ENCODE peak calls at places on chromosome 13, in eight cellular contexts. S, K, U, V, E, X, N and I are unnamed samples.

GRCh38 chr13:44660050-44660449 is 83.9 kb upstream of the TSC22D1 start:
- DNase-seq in S (no peak), K (no peak), U (no peak), V (no peak), E (no peak), X (no peak), N (no peak), I (no peak)

GRCh38 chr13:30991922-30992321 is 59.5 kb downstream of the TEX26 start:
- DNase-seq in S (no peak), K (no peak), U (no peak), V (no peak), E (no peak), X (no peak), N (no peak), I (no peak)

GRCh38 chr13:85028035-85028434 is 771.2 kb downstream of the SLITRK6 start:
- DNase-seq in S (no peak), K (no peak), U (no peak), V (no peak), E (no peak), X (no peak), N (no peak), I (no peak)

GRCh38 chr13:97188207-97188606 is 33.9 kb upstream of the MBNL2 start:
- DNase-seq in S (no peak), K (no peak), U (no peak), V (no peak), E (no peak), X (no peak), N (no peak), I (no peak)

GRCh38 chr13:109162248-109163051 is 533.0 kb downstream of the MYO16 start:
- DNase-seq in S (no peak), K (no peak), U (peak), V (no peak), E (no peak), X (no peak), N (peak), I (no peak)

GRCh38 chr13:29892149-29892548 is 41.7 kb upstream of the UBL3 start:
- DNase-seq in S (no peak), K (no peak), U (no peak), V (no peak), E (peak), X (no peak), N (no peak), I (no peak)

GRCh38 chr13:49967456-49967855 is 29.4 kb upstream of the TRIM13 start:
- DNase-seq in S (no peak), K (no peak), U (no peak), V (no peak), E (no peak), X (no peak), N (no peak), I (no peak)

GRCh38 chr13:20729633-20730585 is 26.4 kb downstream of the IL17D start:
- DNase-seq in S (no peak), K (no peak), U (no peak), V (no peak), E (no peak), X (no peak), N (no peak), I (no peak)

GRCh38 chr13:112679932-112680677 is 9.7 kb upstream of the ATP11A start:
- DNase-seq in S (no peak), K (no peak), U (no peak), V (no peak), E (peak), X (no peak), N (no peak), I (no peak)

GRCh38 chr13:28318418-28318995 is 176.4 kb downstream of the FLT1 start:
- DNase-seq in S (no peak), K (no peak), U (no peak), V (no peak), E (no peak), X (no peak), N (no peak), I (no peak)

GRCh38 chr13:112791662-112792440 is 102.0 kb downstream of the ATP11A start:
- DNase-seq in S (no peak), K (no peak), U (no peak), V (no peak), E (no peak), X (no peak), N (no peak), I (no peak)

GRCh38 chr13:109704771-109705628 is 81.4 kb downstream of the IRS2 start:
- DNase-seq in S (peak), K (no peak), U (no peak), V (no peak), E (no peak), X (peak), N (peak), I (no peak)

GRCh38 chr13:35920816-35921215 is 210.4 kb downstream of the DCLK1 start:
- DNase-seq in S (no peak), K (no peak), U (no peak), V (no peak), E (peak), X (no peak), N (no peak), I (no peak)

GRCh38 chr13:75879656-75880055 is 243.5 kb downstream of the LMO7 start:
- DNase-seq in S (no peak), K (no peak), U (no peak), V (no peak), E (no peak), X (no peak), N (no peak), I (no peak)

GRCh38 chr13:40318366-40318765 is 348.1 kb downstream of the FOXO1 start:
- DNase-seq in S (peak), K (no peak), U (no peak), V (no peak), E (no peak), X (no peak), N (no peak), I (no peak)

GRCh38 chr13:76735641-76736040 is 150.6 kb downstream of the KCTD12 start:
- DNase-seq in S (no peak), K (no peak), U (peak), V (no peak), E (no peak), X (no peak), N (no peak), I (no peak)

GRCh38 chr13:77028202-77028601 is 1.2 kb upstream of the FBXL3 start:
- DNase-seq in S (peak), K (no peak), U (no peak), V (no peak), E (no peak), X (no peak), N (no peak), I (no peak)

GRCh38 chr13:77356155-77356554 is 29.3 kb upstream of the MYCBP2 start:
- DNase-seq in S (no peak), K (no peak), U (no peak), V (no peak), E (no peak), X (no peak), N (no peak), I (no peak)

GRCh38 chr13:114128624-114129522 is 3.5 kb downstream of the RASA3 start:
- DNase-seq in S (peak), K (no peak), U (peak), V (no peak), E (no peak), X (peak), N (peak), I (no peak)

GRCh38 chr13:85241045-85241444 is 558.2 kb downstream of the SLITRK6 start:
- DNase-seq in S (no peak), K (no peak), U (no peak), V (no peak), E (no peak), X (no peak), N (peak), I (no peak)

GRCh38 chr13:38688674-38689073 is 1.8 kb downstream of the FREM2 start:
- DNase-seq in S (no peak), K (no peak), U (no peak), V (no peak), E (no peak), X (no peak), N (no peak), I (no peak)

GRCh38 chr13:43830481-43830873 is 43.7 kb upstream of the ENOX1 start:
- DNase-seq in S (no peak), K (peak), U (no peak), V (no peak), E (no peak), X (no peak), N (peak), I (no peak)

GRCh38 chr13:32362574-32362973 is 47.3 kb downstream of the BRCA2 start:
- DNase-seq in S (no peak), K (no peak), U (no peak), V (no peak), E (no peak), X (no peak), N (no peak), I (no peak)

GRCh38 chr13:73416093-73416492 is 357.3 kb downstream of the KLF5 start:
- DNase-seq in S (no peak), K (peak), U (no peak), V (no peak), E (no peak), X (no peak), N (no peak), I (no peak)

GRCh38 chr13:43905435-43906031 is 25.8 kb downstream of the LACC1 start:
- DNase-seq in S (peak), K (no peak), U (no peak), V (no peak), E (peak), X (no peak), N (peak), I (peak)

GRCh38 chr13:79562557-79562956 is 81.6 kb downstream of the NDFIP2 start:
- DNase-seq in S (no peak), K (no peak), U (no peak), V (no peak), E (no peak), X (no peak), N (no peak), I (no peak)

GRCh38 chr13:108705031-108705430 is 75.6 kb downstream of the MYO16 start:
- DNase-seq in S (no peak), K (no peak), U (no peak), V (no peak), E (no peak), X (no peak), N (peak), I (no peak)

GRCh38 chr13:28754698-28755545 is 36.2 kb upstream of the SLC46A3 start:
- DNase-seq in S (peak), K (no peak), U (no peak), V (no peak), E (peak), X (peak), N (peak), I (peak)

GRCh38 chr13:109246001-109246400 is 540.4 kb downstream of the IRS2 start:
- DNase-seq in S (no peak), K (no peak), U (no peak), V (no peak), E (peak), X (no peak), N (no peak), I (no peak)

GRCh38 chr13:21060063-21060826 is 1.1 kb downstream of the LATS2 start:
- DNase-seq in S (peak), K (no peak), U (no peak), V (peak), E (peak), X (peak), N (peak), I (peak)

GRCh38 chr13:97266734-97267417 is 44.7 kb downstream of the MBNL2 start:
- DNase-seq in S (no peak), K (no peak), U (no peak), V (no peak), E (peak), X (no peak), N (no peak), I (no peak)

GRCh38 chr13:98291658-98292057 is 114.6 kb upstream of the RNF113B start:
- DNase-seq in S (no peak), K (no peak), U (no peak), V (no peak), E (peak), X (no peak), N (no peak), I (no peak)

GRCh38 chr13:21550918-21551317 is 53.1 kb downstream of the MICU2 start:
- DNase-seq in S (no peak), K (no peak), U (no peak), V (no peak), E (no peak), X (no peak), N (no peak), I (no peak)

GRCh38 chr13:60221581-60221980 is 57.9 kb upstream of the DIAPH3 start:
- DNase-seq in S (no peak), K (no peak), U (no peak), V (no peak), E (no peak), X (no peak), N (no peak), I (no peak)

GRCh38 chr13:21579754-21580316 is 24.1 kb downstream of the MICU2 start:
- DNase-seq in S (no peak), K (no peak), U (peak), V (no peak), E (no peak), X (no peak), N (no peak), I (no peak)

GRCh38 chr13:96734499-96734898 is 259.8 kb downstream of the OXGR1 start:
- DNase-seq in S (no peak), K (no peak), U (no peak), V (no peak), E (no peak), X (no peak), N (no peak), I (no peak)

GRCh38 chr13:50969691-50970090 is 60.1 kb downstream of the RNASEH2B start:
- DNase-seq in S (no peak), K (no peak), U (no peak), V (no peak), E (peak), X (no peak), N (no peak), I (no peak)
- TF ChIP-seq CTCF in S (no peak), K (no peak), U (peak), V (no peak), E (peak), X (no peak), N (peak), I (no peak)

GRCh38 chr13:33742321-33742720 is 75.6 kb upstream of the RFC3 start:
- DNase-seq in S (no peak), K (no peak), U (no peak), V (no peak), E (no peak), X (no peak), N (no peak), I (no peak)

GRCh38 chr13:33740134-33740538 is 77.8 kb upstream of the RFC3 start:
- DNase-seq in S (no peak), K (no peak), U (no peak), V (no peak), E (no peak), X (no peak), N (peak), I (no peak)

GRCh38 chr13:33735276-33735675 is 82.7 kb upstream of the RFC3 start:
- DNase-seq in S (no peak), K (no peak), U (no peak), V (no peak), E (no peak), X (no peak), N (no peak), I (no peak)

GRCh38 chr13:33743438-33744368 is 74.2 kb upstream of the RFC3 start:
- DNase-seq in S (no peak), K (no peak), U (peak), V (no peak), E (peak), X (no peak), N (no peak), I (no peak)

GRCh38 chr13:33739254-33739653 is 78.7 kb upstream of the RFC3 start:
- DNase-seq in S (no peak), K (no peak), U (no peak), V (no peak), E (no peak), X (no peak), N (no peak), I (no peak)
- TF ChIP-seq CTCF in S (no peak), K (no peak), U (no peak), V (no peak), E (no peak), X (no peak), N (no peak), I (no peak)

GRCh38 chr13:45807520-45808099 is 43.9 kb downstream of the SIAH3 start:
- DNase-seq in S (no peak), K (no peak), U (peak), V (no peak), E (peak), X (no peak), N (peak), I (peak)
- TF ChIP-seq CTCF in S (peak), K (peak), U (peak), V (peak), E (peak), X (no peak), N (peak), I (peak)

DNA sequence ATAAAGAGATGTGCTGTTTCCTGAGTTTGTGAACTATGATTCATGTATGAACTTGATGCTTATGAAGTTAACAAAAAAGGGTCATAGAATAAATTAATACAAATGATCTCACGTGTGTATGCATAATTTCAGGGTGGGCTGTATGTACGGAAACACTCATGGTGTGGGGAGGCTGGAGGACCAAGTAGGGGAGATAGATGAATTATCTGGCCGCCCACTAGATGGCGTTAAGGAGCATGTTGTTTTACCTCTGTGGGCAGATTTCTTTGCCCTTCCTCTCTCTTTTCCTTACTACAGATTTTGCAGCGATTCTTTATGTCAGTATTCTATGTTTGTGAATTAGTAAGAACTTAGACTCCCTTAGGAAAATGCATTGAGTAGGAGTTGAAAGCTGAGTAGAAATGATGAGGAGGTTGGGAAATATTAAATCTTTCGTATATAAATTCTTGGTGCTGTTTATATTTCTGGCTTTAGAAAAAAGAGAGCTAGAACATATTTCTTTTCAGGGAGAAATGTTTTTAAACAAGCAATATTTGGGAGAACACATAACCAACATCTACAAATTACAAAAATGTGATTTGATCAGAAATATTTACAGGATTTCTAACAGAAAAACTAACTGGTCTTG is 47.4 kb upstream of the TMTC4 start:
- DNase-seq in S (peak), K (peak), U (no peak), V (peak), E (peak), X (no peak), N (peak), I (peak)
- TF ChIP-seq CTCF in S (peak), K (peak), U (peak), V (peak), E (peak), X (peak), N (peak), I (peak)

DNA sequence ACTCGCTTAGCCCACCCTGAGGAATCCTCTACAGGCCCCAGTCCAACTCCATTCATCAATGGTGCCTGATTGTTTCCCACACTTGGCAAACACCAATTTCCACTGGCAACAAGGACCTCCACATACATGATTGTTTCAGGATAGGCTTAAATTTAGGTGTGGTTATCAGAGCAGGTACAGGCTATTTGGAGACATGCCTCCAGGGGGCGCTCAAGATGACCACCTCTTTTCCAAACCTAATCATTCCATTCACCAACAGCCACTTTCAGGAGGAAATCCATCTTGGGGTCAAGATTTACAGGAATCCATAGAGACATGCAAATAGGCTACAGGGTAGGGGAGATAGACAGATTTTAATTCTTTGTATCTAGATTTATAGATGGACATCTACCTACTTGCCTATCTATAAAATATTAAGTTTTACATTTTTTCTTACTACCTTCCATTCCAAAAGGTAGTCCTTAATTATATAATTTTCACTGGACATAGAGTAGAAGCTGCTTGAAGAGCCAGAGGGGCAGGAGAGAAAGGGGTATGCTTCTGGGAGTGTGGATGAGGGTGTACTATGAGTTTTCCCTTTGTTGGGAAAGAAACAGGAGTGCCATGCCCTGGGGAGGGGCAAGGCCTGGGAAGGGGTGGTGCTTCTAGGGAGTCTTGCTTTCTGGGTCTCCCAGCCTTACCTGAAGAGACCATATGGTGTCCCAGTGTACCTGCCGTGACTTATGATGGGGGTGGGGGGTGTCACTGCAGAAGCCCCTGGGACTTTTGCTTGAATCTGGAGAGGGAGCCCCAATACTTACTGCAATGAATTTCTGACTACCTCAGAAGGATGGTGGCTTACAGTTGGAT is 14.1 kb upstream of the PCDH8 start:
- DNase-seq in S (no peak), K (no peak), U (no peak), V (peak), E (peak), X (peak), N (peak), I (peak)
- TF ChIP-seq CTCF in S (peak), K (peak), U (peak), V (peak), E (peak), X (peak), N (peak), I (peak)